ENCODE peak calls at places on chromosomes 16 and 17, in six cellular contexts. I, E, T, D, U and K are unnamed samples. For H3K36me3, the result is how much of the 10 kb centered on the place peaks cover.

GRCh38 chr16:49200223-49200820 is 81.3 kb downstream of the CBLN1 start:
- DNase-seq in I (no peak), E (no peak), T (no peak), D (peak), U (peak), K (no peak)

GRCh38 chr17:74152591-74153455 is 50.7 kb upstream of the RPL38 start:
- DNase-seq in I (no peak), E (no peak), T (no peak), D (no peak), U (no peak), K (no peak)

GRCh38 chr17:17940451-17940911 is 31.7 kb downstream of the TOM1L2 start:
- DNase-seq in I (peak), E (no peak), T (no peak), D (no peak), U (no peak), K (no peak)

GRCh38 chr16:11562411-11562810 is 24.3 kb downstream of the LITAF start:
- DNase-seq in I (no peak), E (no peak), T (no peak), D (no peak), U (no peak), K (no peak)

GRCh38 chr16:79076039-79076767 is 524.3 kb downstream of the MAF start:
- DNase-seq in I (no peak), E (no peak), T (no peak), D (no peak), U (no peak), K (no peak)

GRCh38 chr17:19940722-19941464 is 36.7 kb downstream of the AKAP10 start:
- DNase-seq in I (peak), E (no peak), T (no peak), D (no peak), U (no peak), K (no peak)

GRCh38 chr17:38881600-38882191 is 11.8 kb downstream of the LASP1 start:
- DNase-seq in I (peak), E (peak), T (peak), D (peak), U (peak), K (peak)

GRCh38 chr16:969508-970378 is 1.0 kb downstream of the LMF1 start:
- DNase-seq in I (peak), E (peak), T (no peak), D (peak), U (peak), K (peak)

DNA sequence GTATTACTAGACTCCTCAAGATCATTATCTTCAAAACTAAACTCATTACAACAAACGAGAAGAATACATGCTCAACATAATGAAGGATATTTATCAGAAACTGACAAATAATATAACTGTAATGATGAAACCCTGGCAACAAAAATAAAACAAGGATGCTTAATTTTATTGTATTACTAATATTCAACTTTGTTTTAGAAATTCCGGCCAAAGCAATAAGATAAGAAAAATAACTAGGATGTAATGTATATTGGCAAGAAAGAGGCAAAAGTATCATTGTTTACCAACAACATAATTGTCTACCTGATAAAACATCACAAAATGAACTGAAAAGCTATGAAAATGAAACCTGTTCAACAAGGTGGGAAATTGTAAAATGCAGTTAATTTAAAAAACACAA is 588.3 kb upstream of the ZFHX3 start:
- DNase-seq in I (no peak), E (no peak), T (no peak), D (no peak), U (no peak), K (no peak)
- H3K27ac ChIP-seq in I (no peak), E (no peak), T (no peak), D (no peak), U (no peak), K (no peak)

DNA sequence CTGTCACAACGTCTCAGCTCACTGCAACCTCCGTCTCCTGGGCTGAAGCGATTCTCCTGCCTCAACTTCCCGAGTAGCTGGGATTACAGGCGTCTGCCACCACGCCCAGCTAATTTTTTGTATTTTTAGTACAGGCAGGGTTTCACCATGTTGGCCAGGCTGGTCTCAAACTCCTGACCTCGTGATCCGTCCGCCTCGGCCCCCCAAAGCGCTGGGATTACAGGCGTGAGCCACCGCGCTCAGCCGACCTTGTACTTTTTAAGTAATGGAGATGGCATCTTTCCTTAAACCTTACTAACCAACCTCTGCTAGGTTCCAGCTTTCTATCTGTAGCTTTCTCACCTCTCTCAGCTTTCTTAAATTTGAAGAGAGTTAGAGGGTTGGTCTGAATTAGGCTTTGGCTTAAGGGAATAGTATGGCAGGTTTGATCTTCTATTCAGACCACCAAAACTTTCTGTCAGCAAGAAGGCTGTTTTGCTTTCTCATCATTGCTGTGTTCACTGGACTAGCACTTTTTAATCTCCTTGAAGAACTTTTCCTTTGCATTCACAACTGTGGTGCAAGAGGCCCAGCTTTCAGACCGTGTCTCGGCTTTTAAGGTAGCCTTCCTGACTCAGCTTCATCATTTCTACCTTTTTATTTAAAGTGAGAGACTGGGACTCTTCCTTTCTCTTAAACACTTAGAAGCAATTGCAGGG is 28.0 kb downstream of the YWHAE start:
- DNase-seq in I (no peak), E (no peak), T (no peak), D (no peak), U (no peak), K (no peak)
- H3K36me3 ChIP-seq in I (under half), E (under half), T (under half), D (under half), U (under half), K (under half)

GRCh38 chr17:40178021-40178601 is 841 bp downstream of the RAPGEFL1 start:
- DNase-seq in I (no peak), E (peak), T (no peak), D (no peak), U (no peak), K (no peak)
- H3K27ac ChIP-seq in I (no peak), E (peak), T (peak), D (no peak), U (no peak), K (no peak)

GRCh38 chr17:82486186-82487084 is 27.9 kb downstream of the NARF start:
- DNase-seq in I (no peak), E (peak), T (no peak), D (no peak), U (no peak), K (no peak)
- H3K36me3 ChIP-seq in I (half or more), E (under half), T (under half), D (half or more), U (half or more), K (under half)

GRCh38 chr16:84496991-84497390 is 7.5 kb downstream of the MEAK7 start:
- DNase-seq in I (no peak), E (no peak), T (no peak), D (no peak), U (no peak), K (no peak)
- H3K27ac ChIP-seq in I (no peak), E (no peak), T (no peak), D (no peak), U (no peak), K (no peak)

DNA sequence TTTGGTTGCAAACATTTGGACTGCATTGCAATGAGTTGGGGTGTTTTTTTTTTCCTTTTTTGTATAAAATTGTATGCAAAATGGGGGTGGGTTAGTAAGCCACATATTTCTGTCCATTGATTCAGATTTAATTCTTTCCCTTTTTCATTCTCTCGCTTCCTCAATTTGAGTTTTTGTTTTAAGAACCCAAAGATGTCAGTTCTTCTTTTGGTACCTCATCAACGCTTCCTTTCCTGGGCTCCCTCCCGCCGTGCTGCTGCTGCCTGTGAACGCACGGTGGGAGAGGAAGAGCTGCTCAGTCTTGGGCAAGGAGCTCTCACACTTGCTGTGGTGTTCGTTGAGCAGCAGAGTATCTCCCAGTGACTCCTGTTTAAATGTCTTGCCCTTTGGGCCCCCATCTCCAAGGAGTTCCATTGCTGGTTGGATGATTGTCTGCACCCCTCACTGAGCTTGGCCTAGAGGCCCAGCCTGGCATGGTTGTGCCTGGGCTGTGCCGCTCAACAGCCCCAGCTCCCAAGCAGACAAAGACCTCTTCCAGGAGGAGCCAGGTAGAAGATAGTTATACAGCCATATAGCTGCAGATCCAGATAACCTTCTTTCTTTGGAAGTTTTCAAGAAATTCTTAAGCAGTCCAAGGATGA is 13.6 kb downstream of the UBFD1 start:
- DNase-seq in I (no peak), E (no peak), T (no peak), D (no peak), U (no peak), K (no peak)
- H3K36me3 ChIP-seq in I (half or more), E (under half), T (under half), D (under half), U (half or more), K (under half)